ENCODE peak calls at places on chromosome 9, in five cellular contexts. W is CD4-positive, alpha-beta memory T cell; J is neural progenitor cell; H is hepatocyte; U is CD8-positive, alpha-beta memory T cell. I is an unnamed sample.
A peak's percentile ranks its signal among the peaks of the same experiment; 100 is the strongest.

GRCh38 chr9:88782931-88783451 is 208.3 kb upstream of the S1PR3 start:
- DNase-seq in W (no peak), J (peak; percentile 93), H (no peak), U (no peak), I (no peak)

GRCh38 chr9:16175461-16175860 is 622.6 kb downstream of the CCDC171 start:
- DNase-seq in W (no peak), J (no peak), H (no peak), U (no peak), I (no peak)

GRCh38 chr9:15999422-16000339 is 446.8 kb downstream of the CCDC171 start:
- DNase-seq in W (no peak), J (no peak), H (peak; percentile 10), U (no peak), I (no peak)

GRCh38 chr9:96818535-96818934 is 35.8 kb downstream of the ZNF782 start:
- DNase-seq in W (no peak), J (no peak), H (no peak), U (no peak), I (no peak)

GRCh38 chr9:21801683-21802417 is 586 bp upstream of the MTAP start:
- DNase-seq in W (no peak), J (peak; percentile 79), H (peak; percentile 86), U (no peak), I (peak; percentile 65)

GRCh38 chr9:125272697-125273096 is 11.1 kb downstream of the GAPVD1 start:
- DNase-seq in W (no peak), J (no peak), H (peak; percentile 58), U (no peak), I (no peak)

GRCh38 chr9:109013678-109014145 is 413 bp upstream of the CTNNAL1 start:
- DNase-seq in W (no peak), J (no peak), H (no peak), U (no peak), I (no peak)

GRCh38 chr9:133915534-133916158 is 76.5 kb downstream of the VAV2 start:
- DNase-seq in W (no peak), J (no peak), H (no peak), U (no peak), I (no peak)

GRCh38 chr9:123679330-123679987 is 250.5 kb downstream of the DENND1A start:
- DNase-seq in W (peak; percentile 4), J (no peak), H (no peak), U (no peak), I (no peak)

GRCh38 chr9:36218411-36218901 is 27.7 kb downstream of the CLTA start:
- DNase-seq in W (no peak), J (no peak), H (no peak), U (no peak), I (no peak)

GRCh38 chr9:129880654-129881546 is 45.6 kb downstream of the USP20 start:
- DNase-seq in W (no peak), J (no peak), H (peak; percentile 2), U (no peak), I (no peak)

GRCh38 chr9:107105784-107106183 is 177.3 kb upstream of the RAD23B start:
- DNase-seq in W (no peak), J (no peak), H (no peak), U (no peak), I (no peak)

GRCh38 chr9:87601175-87601574 is 103.5 kb downstream of the DAPK1 start:
- DNase-seq in W (no peak), J (peak; percentile 36), H (peak; percentile 49), U (no peak), I (no peak)

GRCh38 chr9:3497406-3497805 is 28.4 kb downstream of the RFX3 start:
- DNase-seq in W (no peak), J (no peak), H (no peak), U (no peak), I (no peak)

DNA sequence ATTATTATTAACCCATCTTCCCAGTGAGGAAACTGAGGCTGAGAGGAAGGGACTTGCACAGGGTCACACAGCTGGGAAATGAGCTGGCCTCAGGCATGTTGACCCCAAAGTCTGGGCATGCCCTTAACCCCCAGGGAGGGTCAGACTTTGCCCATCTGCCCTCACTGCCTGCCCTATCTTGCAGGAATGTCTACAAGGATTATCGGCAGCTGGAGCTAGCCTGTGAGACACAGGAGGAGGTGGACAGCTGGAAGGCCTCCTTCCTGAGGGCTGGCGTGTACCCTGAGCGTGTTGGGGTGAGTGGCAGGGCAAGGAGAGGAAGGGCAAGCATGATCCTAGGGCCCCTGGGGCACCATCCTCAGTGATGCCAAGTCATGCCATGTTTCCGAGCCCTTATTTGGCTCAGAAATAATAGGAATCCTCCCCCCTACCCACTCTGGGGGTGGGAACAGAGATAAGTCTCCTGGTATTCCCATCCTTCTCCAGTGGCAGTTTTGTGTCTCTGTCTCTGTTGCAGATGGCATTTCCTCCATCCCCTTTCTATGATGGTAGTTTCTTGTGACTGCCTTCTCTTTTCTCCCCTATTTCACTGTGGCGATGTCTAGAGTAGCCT is 28.5 kb downstream of the GOLGA2 start:
- DNase-seq in W (no peak), J (no peak), H (no peak), U (no peak), I (no peak)
- H3K4me1 ChIP-seq in W (peaks cover 22% of the 10 kb centered on the region), J (peaks cover 15% of the 10 kb centered on the region), H (peaks cover 24% of the 10 kb centered on the region), U (peaks cover 19% of the 10 kb centered on the region), I (no peaks in the 10 kb centered on the region)

DNA sequence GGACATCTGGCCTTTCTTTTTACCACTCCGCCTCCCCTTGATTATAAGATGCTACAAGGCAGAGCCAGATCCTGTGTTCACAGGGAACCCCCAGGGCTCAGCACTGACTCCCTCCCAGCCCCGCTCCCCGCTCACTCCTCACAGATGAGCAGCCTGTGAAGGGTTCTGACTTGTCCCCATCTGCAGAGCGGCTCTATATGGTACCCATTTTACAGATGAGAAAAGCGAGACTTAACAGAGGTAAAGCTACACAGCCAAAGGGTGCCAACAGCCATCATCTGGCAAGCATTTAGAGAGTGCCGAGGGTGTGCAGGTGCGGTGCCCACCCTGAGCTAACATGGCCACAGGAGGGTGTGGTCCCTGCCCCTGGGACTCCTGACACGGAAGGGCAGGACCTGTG is 18.8 kb downstream of the FIBCD1 start:
- DNase-seq in W (no peak), J (no peak), H (no peak), U (no peak), I (no peak)
- H3K27me3 ChIP-seq in W (no peaks in the 10 kb centered on the region), J (no peaks in the 10 kb centered on the region), H (no peaks in the 10 kb centered on the region), U (peaks cover 84% of the 10 kb centered on the region), I (peaks cover 47% of the 10 kb centered on the region)

GRCh38 chr9:71796368-71796767 is 28.1 kb upstream of the CEMIP2 start:
- DNase-seq in W (peak; percentile 16), J (no peak), H (no peak), U (no peak), I (no peak)
- H3K4me1 ChIP-seq in W (peaks cover 69% of the 10 kb centered on the region), J (no peaks in the 10 kb centered on the region), H (peaks cover 13% of the 10 kb centered on the region), U (peaks cover 60% of the 10 kb centered on the region), I (no peaks in the 10 kb centered on the region)

DNA sequence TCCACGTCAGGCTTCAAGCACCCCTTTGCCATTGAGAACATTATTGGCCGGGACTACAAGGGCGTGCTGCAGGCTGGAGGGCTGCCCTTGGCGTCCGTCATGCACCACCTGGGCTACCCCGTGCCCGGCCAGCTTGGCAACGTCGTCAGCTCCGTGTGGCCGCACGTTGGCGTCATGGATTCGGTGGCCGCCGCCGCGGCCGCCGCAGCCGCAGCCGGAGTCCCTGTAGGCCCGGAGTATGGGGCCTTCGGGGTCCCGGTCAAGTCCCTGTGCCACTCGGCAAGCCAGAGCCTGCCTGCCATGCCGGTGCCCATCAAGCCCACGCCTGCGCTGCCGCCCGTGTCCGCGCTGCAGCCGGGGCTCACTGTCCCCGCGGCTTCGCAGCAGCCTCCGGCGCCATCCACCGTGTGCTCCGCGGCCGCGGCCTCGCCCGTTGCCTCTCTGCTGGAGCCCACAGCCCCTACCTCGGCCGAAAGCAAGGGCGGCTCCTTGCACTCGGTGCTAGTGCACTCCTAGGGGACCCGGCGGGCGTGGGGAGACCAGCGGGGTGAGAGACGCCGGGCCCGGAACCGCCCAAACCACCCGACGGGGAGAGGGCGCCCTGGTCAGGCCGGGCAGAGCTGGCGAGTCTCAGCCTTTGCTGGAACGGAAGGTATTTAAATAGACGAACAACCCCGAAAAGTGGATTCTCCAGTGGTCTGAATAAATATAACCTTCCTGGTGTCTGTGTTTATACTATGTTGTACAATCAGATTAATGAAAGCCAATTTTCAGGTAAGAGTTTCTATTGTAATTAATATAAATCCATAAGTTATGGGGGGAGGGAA is 1.2 kb downstream of the FOXB2 start:
- DNase-seq in W (no peak), J (peak; percentile 51), H (no peak), U (no peak), I (no peak)
- H3K27me3 ChIP-seq in W (peaks cover 32% of the 10 kb centered on the region), J (peaks cover 100% of the 10 kb centered on the region), H (peaks cover 96% of the 10 kb centered on the region), U (peaks cover 40% of the 10 kb centered on the region), I (peaks cover 79% of the 10 kb centered on the region)

GRCh38 chr9:134964271-134964670 is 46.6 kb upstream of the FCN1 start:
- DNase-seq in W (no peak), J (no peak), H (no peak), U (no peak), I (no peak)
- H3K4me1 ChIP-seq in W (no peaks in the 10 kb centered on the region), J (peaks cover 14% of the 10 kb centered on the region), H (no peaks in the 10 kb centered on the region), U (no peaks in the 10 kb centered on the region), I (no peaks in the 10 kb centered on the region)

DNA sequence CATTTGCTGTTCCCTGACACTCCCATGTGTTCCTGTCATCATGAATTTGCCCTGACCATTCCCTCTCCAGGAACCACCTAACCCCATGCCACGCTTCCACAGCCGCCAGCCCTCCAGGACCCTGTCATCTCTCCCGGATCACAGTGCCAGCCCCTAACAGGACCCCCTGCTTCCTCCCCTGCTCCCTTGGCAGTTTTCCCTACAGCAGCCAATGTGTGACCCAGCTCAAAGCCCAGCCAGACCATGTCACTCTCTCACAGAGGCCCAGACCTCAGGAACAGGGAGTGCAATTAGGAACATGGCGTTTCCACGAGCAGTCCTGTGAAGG is 8.1 kb downstream of the FOXE1 start:
- DNase-seq in W (no peak), J (no peak), H (no peak), U (no peak), I (no peak)
- H3K27me3 ChIP-seq in W (peaks cover 32% of the 10 kb centered on the region), J (peaks cover 98% of the 10 kb centered on the region), H (peaks cover 82% of the 10 kb centered on the region), U (peaks cover 39% of the 10 kb centered on the region), I (no peaks in the 10 kb centered on the region)

DNA sequence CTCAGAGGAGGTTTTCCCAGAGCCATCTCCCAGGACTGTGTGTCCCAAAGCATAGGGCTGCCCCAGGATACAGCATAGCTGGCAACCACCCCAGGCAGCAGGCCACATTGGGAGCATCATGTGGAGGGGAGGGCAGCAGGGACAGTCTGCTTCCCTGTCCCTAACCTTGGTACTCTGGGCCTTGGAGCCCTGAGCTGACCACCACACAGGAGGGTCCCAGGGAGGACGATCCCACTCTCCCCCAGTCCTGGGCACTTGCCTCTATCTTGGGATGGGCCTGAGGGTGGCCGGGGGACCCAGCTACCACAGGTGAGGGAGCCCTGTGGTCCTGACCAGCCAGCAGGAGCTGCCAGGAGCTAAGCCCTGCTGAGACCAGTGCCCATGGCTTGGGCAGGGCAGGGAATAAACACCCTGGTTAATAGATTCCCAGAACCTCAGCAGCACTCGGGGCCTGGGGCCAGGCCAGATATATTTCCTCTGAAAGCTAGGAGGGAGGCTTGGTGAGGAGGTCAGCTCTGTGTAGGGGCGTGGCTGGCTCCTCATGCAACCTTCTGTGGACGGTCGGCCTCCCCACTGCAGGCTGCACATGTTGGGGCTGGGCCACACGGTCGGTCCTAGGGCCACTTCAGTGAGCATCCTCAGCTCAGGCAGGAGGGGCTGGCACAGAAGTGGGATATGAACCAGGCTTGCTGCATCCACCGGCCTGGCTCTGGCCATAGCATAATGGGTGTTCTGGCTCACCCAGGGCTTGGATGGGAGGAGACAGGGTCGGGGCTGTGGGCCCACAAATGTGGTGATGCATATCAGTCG is 4.2 kb downstream of the NINJ1 start:
- DNase-seq in W (no peak), J (no peak), H (no peak), U (no peak), I (no peak)
- H3K4me1 ChIP-seq in W (peaks cover 82% of the 10 kb centered on the region), J (peaks cover 23% of the 10 kb centered on the region), H (peaks cover 45% of the 10 kb centered on the region), U (peaks cover 78% of the 10 kb centered on the region), I (peaks cover 13% of the 10 kb centered on the region)